ENCODE peak calls at places on chromosome 11, in ten cellular contexts. B is cardiac fibroblast, J is GM23338, N is left lobe of liver, I is stromal cell of bone marrow, K is fibroblast of lung, M is cardiac muscle cell, R is BJ, Z is NCI-H1930, L is kidney. A is an unnamed sample.

GRCh38 chr11:116694815-116695590 is 77.8 kb downstream of the BUD13 start:
- DNase-seq in B (no peak), J (no peak), N (peak; percentile 35), I (no peak), K (no peak), M (no peak), R (no peak), Z (no peak), L (no peak), A (no peak)

GRCh38 chr11:119511601-119512000 is 88.6 kb upstream of the THY1 start:
- DNase-seq in B (no peak), J (no peak), N (no peak), I (no peak), K (no peak), M (no peak), R (no peak), Z (no peak), L (no peak), A (no peak)

GRCh38 chr11:59266491-59266890 is 53.8 kb upstream of the MPEG1 start:
- DNase-seq in B (no peak), J (no peak), N (no peak), I (no peak), K (no peak), M (no peak), R (no peak), Z (no peak), L (no peak), A (no peak)

GRCh38 chr11:1745701-1746320 is 4.6 kb downstream of the IFITM10 start:
- DNase-seq in B (no peak), J (no peak), N (peak; percentile 42), I (no peak), K (no peak), M (no peak), R (no peak), Z (no peak), L (no peak), A (no peak)

GRCh38 chr11:58286249-58286648 is 18.2 kb upstream of the OR10W1 start:
- DNase-seq in B (peak; percentile 73), J (peak; percentile 68), N (no peak), I (peak; percentile 11), K (peak; percentile 37), M (peak; percentile 30), R (no peak), Z (no peak), L (no peak), A (no peak)

GRCh38 chr11:69142894-69143293 is 12.8 kb upstream of the SMIM38 start:
- DNase-seq in B (no peak), J (no peak), N (no peak), I (no peak), K (no peak), M (no peak), R (no peak), Z (no peak), L (no peak), A (no peak)

GRCh38 chr11:73308963-73309960 is 1.2 kb downstream of the ARHGEF17 start:
- DNase-seq in B (peak; percentile 98), J (peak; percentile 96), N (peak; percentile 70), I (peak; percentile 94), K (peak; percentile 98), M (peak; percentile 99), R (peak; percentile 80), Z (no peak), L (peak; percentile 98), A (peak; percentile 90)

GRCh38 chr11:32374261-32374711 is 61.1 kb downstream of the WT1 start:
- DNase-seq in B (peak; percentile 43), J (peak; percentile 95), N (no peak), I (no peak), K (no peak), M (peak; percentile 67), R (no peak), Z (peak; percentile 30), L (no peak), A (no peak)

GRCh38 chr11:120520091-120520822 is 8.7 kb downstream of the GRIK4 start:
- DNase-seq in B (no peak), J (no peak), N (no peak), I (no peak), K (no peak), M (no peak), R (no peak), Z (no peak), L (peak; percentile 43), A (no peak)

GRCh38 chr11:106691807-106692365 is 326.4 kb downstream of the GUCY1A2 start:
- DNase-seq in B (peak; percentile 43), J (no peak), N (no peak), I (no peak), K (peak; percentile 42), M (peak; percentile 17), R (no peak), Z (no peak), L (no peak), A (no peak)

GRCh38 chr11:10728154-10728553 is 22.9 kb upstream of the CTR9 start:
- DNase-seq in B (no peak), J (peak; percentile 25), N (no peak), I (no peak), K (no peak), M (no peak), R (no peak), Z (no peak), L (no peak), A (no peak)

GRCh38 chr11:83881428-83881827 is 595.3 kb upstream of the CCDC90B start:
- DNase-seq in B (no peak), J (no peak), N (no peak), I (no peak), K (no peak), M (no peak), R (no peak), Z (no peak), L (no peak), A (no peak)

GRCh38 chr11:110704210-110704864 is 7.9 kb downstream of the ARHGAP20 start:
- DNase-seq in B (no peak), J (no peak), N (no peak), I (no peak), K (no peak), M (no peak), R (no peak), Z (no peak), L (no peak), A (no peak)

GRCh38 chr11:95231881-95232605 is 1.0 kb upstream of the SESN3 start:
- DNase-seq in B (peak; percentile 36), J (peak; percentile 85), N (peak; percentile 77), I (no peak), K (peak; percentile 78), M (peak; percentile 67), R (no peak), Z (peak; percentile 42), L (peak; percentile 92), A (no peak)

GRCh38 chr11:67409261-67409666 is 5.4 kb downstream of the TBC1D10C start:
- DNase-seq in B (no peak), J (no peak), N (no peak), I (no peak), K (no peak), M (no peak), R (no peak), Z (no peak), L (peak; percentile 85), A (no peak)

GRCh38 chr11:15769203-15769602 is 587.1 kb downstream of the SOX6 start:
- DNase-seq in B (no peak), J (no peak), N (no peak), I (no peak), K (no peak), M (no peak), R (no peak), Z (no peak), L (no peak), A (no peak)

GRCh38 chr11:62427630-62428233 is 8.9 kb downstream of the SCGB1A1 start:
- DNase-seq in B (peak; percentile 42), J (no peak), N (no peak), I (no peak), K (peak; percentile 74), M (peak; percentile 53), R (no peak), Z (no peak), L (no peak), A (no peak)

GRCh38 chr11:13223112-13223511 is 54.5 kb upstream of the BMAL1 start:
- DNase-seq in B (no peak), J (no peak), N (no peak), I (no peak), K (no peak), M (no peak), R (no peak), Z (no peak), L (no peak), A (no peak)

GRCh38 chr11:86230921-86231320 is 13.6 kb upstream of the EED start:
- DNase-seq in B (peak; percentile 29), J (no peak), N (no peak), I (no peak), K (no peak), M (no peak), R (no peak), Z (no peak), L (no peak), A (no peak)

GRCh38 chr11:108135845-108136599 is 14.7 kb downstream of the ACAT1 start:
- DNase-seq in B (peak; percentile 32), J (no peak), N (no peak), I (peak; percentile 15), K (peak; percentile 33), M (peak; percentile 46), R (no peak), Z (no peak), L (no peak), A (no peak)

GRCh38 chr11:13772223-13773046 is 104.0 kb downstream of the FAR1 start:
- DNase-seq in B (peak; percentile 80), J (peak; percentile 86), N (no peak), I (peak; percentile 28), K (peak; percentile 57), M (peak; percentile 83), R (peak; percentile 8), Z (peak; percentile 45), L (no peak), A (peak; percentile 66)

GRCh38 chr11:13283636-13284035 is 6.0 kb downstream of the BMAL1 start:
- DNase-seq in B (no peak), J (peak; percentile 87), N (no peak), I (no peak), K (no peak), M (no peak), R (no peak), Z (no peak), L (no peak), A (no peak)

GRCh38 chr11:13465909-13466371 is 2.9 kb upstream of the BTBD10 start:
- DNase-seq in B (peak; percentile 62), J (peak; percentile 38), N (no peak), I (no peak), K (peak; percentile 38), M (peak; percentile 63), R (no peak), Z (no peak), L (no peak), A (no peak)

GRCh38 chr11:94876645-94877445 is 96.5 kb downstream of the CWC15 start:
- DNase-seq in B (peak; percentile 96), J (no peak), N (peak; percentile 50), I (peak; percentile 96), K (peak; percentile 97), M (peak; percentile 97), R (peak; percentile 89), Z (no peak), L (peak; percentile 92), A (peak; percentile 90)

GRCh38 chr11:64644348-64645242 is 53.6 kb downstream of the SLC22A12 start:
- DNase-seq in B (no peak), J (peak; percentile 71), N (no peak), I (no peak), K (no peak), M (peak; percentile 21), R (no peak), Z (no peak), L (no peak), A (no peak)

GRCh38 chr11:61162092-61162935 is 1.1 kb upstream of the VPS37C start:
- DNase-seq in B (peak; percentile 64), J (peak; percentile 57), N (no peak), I (no peak), K (peak; percentile 41), M (peak; percentile 24), R (no peak), Z (no peak), L (no peak), A (no peak)

GRCh38 chr11:32885556-32885955 is 7.1 kb upstream of the QSER1 start:
- DNase-seq in B (no peak), J (peak; percentile 46), N (no peak), I (no peak), K (no peak), M (no peak), R (no peak), Z (no peak), L (no peak), A (no peak)

GRCh38 chr11:94132152-94132558 is 3.5 kb downstream of the PANX1 start:
- DNase-seq in B (peak; percentile 85), J (no peak), N (no peak), I (peak; percentile 72), K (peak; percentile 91), M (peak; percentile 87), R (peak; percentile 53), Z (no peak), L (no peak), A (peak; percentile 61)